ENCODE peak calls at places on chromosomes 2 and 18, in four cellular contexts. P, R, A and W are unnamed samples.

GRCh38 chr18:27985800-27986199 is 191.1 kb downstream of the CDH2 start:
- DNase-seq in P (no peak), A (no peak), R (no peak), W (no peak)

GRCh38 chr2:12714391-12715221 is 2.1 kb upstream of the TRIB2 start:
- DNase-seq in R (peak), A (no peak), P (no peak), W (no peak)

GRCh38 chr18:57128229-57128911 is 18.5 kb upstream of the BOD1L2 start:
- DNase-seq in P (no peak), R (no peak), A (no peak), W (no peak)

GRCh38 chr2:38528008-38528442 is 74.7 kb downstream of the HNRNPLL start:
- DNase-seq in P (peak), A (no peak), R (peak), W (peak)

GRCh38 chr18:36702398-36703010 is 126.3 kb downstream of the TPGS2 start:
- DNase-seq in A (no peak), P (no peak), R (no peak), W (no peak)

GRCh38 chr2:190456833-190457232 is 48.7 kb downstream of the MFSD6 start:
- DNase-seq in A (no peak), R (peak), P (no peak), W (no peak)

GRCh38 chr2:207813221-207813916 is 43.7 kb upstream of the FZD5 start:
- DNase-seq in P (no peak), A (no peak), R (no peak), W (no peak)

GRCh38 chr2:88746929-88747490 is 55.5 kb downstream of the RPIA start:
- DNase-seq in A (no peak), R (no peak), P (no peak), W (no peak)

GRCh38 chr2:84701880-84702279 is 179.0 kb downstream of the TRABD2A start:
- DNase-seq in P (no peak), A (no peak), R (no peak), W (no peak)

GRCh38 chr2:54065411-54065810 is 50.0 kb upstream of the ACYP2 start:
- DNase-seq in P (no peak), A (no peak), R (no peak), W (no peak)

GRCh38 chr2:232793271-232793670 is 16.9 kb upstream of the KCNJ13 start:
- DNase-seq in A (no peak), P (no peak), R (no peak), W (no peak)

GRCh38 chr2:139383532-139383931 is 603.3 kb upstream of the NXPH2 start:
- DNase-seq in R (no peak), P (no peak), A (no peak), W (no peak)

GRCh38 chr2:234702731-234703225 is 205.9 kb upstream of the ARL4C start:
- DNase-seq in P (peak), R (no peak), A (no peak), W (no peak)

GRCh38 chr2:85111819-85112281 is 21.3 kb upstream of the TCF7L1 start:
- DNase-seq in P (no peak), R (no peak), A (no peak), W (no peak)

GRCh38 chr2:72576861-72577260 is 249.0 kb downstream of the EXOC6B start:
- DNase-seq in R (no peak), A (no peak), P (no peak), W (no peak)

GRCh38 chr18:36389811-36390581 is 92.5 kb downstream of the FHOD3 start:
- DNase-seq in R (no peak), A (no peak), P (no peak), W (no peak)

GRCh38 chr2:234422895-234423505 is 73.9 kb downstream of the ARL4C start:
- DNase-seq in P (peak), R (no peak), A (no peak), W (no peak)

GRCh38 chr2:8135051-8135675 is 546.7 kb upstream of the ID2 start:
- DNase-seq in P (no peak), R (no peak), A (no peak), W (no peak)

GRCh38 chr2:120531863-120532600 is 186.1 kb downstream of the INHBB start:
- DNase-seq in R (no peak), P (no peak), A (no peak), W (no peak)

GRCh38 chr18:22171263-22171838 is 2.0 kb downstream of the GATA6 start:
- DNase-seq in R (no peak), A (no peak), P (no peak), W (no peak)
- TF ChIP-seq POLR2A in R (no peak), A (no peak), P (no peak), W (no peak)

DNA sequence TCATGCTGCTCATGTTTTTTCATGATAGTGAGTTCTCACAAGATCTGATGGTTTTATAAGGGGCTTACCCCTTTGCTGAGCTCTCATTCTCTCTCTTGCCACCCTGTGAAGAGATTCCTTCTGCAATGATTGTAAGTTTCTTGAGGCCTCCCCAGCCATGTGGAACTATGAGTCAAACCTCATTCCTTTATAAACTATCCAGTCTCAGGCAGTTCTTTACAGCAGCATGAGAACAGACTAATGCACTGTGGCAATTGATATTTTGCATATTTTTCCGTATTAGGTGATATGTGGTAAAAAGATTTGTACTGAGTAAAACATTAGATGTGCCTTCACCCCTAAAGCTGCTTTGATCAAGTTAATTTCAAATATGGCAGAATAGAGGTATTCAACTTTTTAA is 48.8 kb downstream of the RAB27B start:
- DNase-seq in R (no peak), A (no peak), P (no peak), W (no peak)
- H3K27ac ChIP-seq in R (no peak), A (no peak), P (no peak), W (no peak)

GRCh38 chr2:45342-46130 is 769 bp downstream of the FAM110C start:
- DNase-seq in A (no peak), P (no peak), R (no peak), W (peak)

GRCh38 chr2:42788-43187 is 3.5 kb downstream of the FAM110C start:
- DNase-seq in R (no peak), A (no peak), P (no peak), W (no peak)

GRCh38 chr2:46131-46470 is 204 bp downstream of the FAM110C start:
- DNase-seq in A (no peak), P (no peak), R (no peak), W (no peak)

GRCh38 chr2:46471-47345 is at the start of gene FAM110C:
- DNase-seq in R (no peak), P (no peak), A (no peak), W (peak)

DNA sequence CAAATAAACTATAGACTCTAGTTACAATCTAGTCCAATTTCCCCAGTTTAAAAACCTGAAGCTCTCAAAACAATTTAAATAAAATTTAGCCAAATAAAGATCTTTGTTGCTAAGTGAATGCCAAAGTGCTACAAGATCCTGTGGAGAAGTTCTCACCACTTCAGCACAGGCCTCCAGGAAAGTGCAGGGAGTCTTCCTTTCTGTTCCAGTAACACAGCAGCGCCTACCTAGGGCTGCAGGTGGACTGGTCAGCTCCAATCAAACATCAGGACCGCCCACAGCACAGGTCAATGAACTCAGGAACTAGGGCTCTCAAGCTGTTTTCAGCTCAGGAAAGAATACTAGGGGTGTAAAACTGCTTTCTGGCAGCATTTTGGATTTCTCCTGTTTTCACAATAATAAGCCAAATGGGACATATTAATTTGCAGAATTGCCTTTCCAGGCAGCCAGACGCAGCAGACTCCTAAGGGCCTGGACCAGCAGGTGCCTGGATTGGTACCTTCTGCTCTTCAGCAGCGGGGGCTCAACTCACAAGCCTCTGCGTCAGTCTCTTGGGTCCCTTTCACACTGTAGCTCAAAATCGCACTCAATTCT is 1.5 kb downstream of the FAM110C start:
- DNase-seq in A (no peak), P (no peak), R (no peak), W (no peak)
- TF ChIP-seq POLR2A in A (no peak), P (no peak), R (no peak), W (no peak)

DNA sequence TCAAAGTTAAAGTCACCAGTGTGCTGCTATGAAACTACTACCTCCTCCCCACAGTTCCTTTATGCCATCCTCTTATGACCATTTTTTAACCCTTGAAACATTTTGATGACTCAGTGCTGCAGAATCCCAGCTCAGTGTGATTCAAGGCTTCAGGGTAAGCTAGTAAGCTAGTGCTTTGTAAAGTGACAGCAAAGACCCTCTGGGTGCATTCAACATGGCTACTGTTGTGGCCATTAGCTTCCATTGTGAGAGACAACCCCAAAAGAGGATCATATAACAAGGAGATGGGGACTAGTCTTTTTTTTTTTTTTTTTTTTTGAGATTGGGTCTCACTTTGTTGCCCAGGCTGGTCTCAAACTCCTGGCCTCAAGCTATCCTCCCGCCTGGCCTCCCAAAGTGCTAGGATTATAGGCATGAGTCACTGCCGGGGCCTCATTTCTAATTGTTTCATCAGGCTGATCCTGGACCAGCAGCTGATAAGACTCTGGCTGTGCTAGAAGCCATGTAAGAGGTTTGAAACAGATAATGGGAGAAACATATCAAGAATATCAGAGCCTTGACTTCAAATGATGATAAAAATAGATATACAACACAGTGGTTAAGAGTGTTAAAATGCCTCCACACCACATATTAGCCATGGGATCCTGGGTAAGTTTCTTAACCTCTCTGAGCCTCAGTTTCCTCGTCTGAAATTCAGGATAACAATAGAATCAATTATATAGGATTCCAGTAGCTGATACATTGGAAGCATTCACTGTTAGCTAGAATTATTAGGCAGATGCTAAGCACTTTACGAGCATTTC is 65.7 kb upstream of the RTN4 start:
- DNase-seq in R (peak), P (peak), A (no peak), W (no peak)
- H3K27ac ChIP-seq in R (no peak), P (peak), A (no peak), W (no peak)

DNA sequence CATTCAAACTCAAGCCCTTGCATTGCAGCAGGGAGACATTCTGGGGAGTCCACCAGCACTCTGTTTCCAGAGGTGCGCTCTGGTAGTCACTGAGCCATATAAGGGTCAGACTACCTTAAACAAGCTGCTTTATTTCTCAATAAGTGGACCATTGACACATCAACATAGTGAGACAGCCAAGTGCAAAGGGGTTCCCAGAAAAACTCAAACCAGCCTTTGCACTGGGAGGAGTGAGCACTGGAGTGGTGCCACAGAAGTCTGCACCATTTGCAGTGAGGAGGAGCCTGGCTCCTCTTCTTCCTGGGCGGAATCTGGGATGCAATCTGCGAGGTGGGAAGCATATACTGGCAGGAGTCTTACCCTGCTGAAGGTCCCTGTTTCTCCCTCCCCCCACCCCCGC is 86.4 kb downstream of the OSR1 start:
- DNase-seq in R (no peak), P (no peak), A (no peak), W (no peak)
- TF ChIP-seq POLR2A in R (no peak), P (no peak), A (no peak), W (no peak)